ENCODE peak calls at places on chromosome 18, in eight cellular contexts. U is mesenchymal stem cell; S is uterus; R is heart right ventricle; C is GM23248; Y is fibroblast of lung; Z is PC-9; Q is CD8-positive, alpha-beta T cell. A is an unnamed sample. For H3K4me1 and H3K36me3, the result is how much of the 10 kb centered on the place peaks cover.

GRCh38 chr18:12944724-12945123 is 3.1 kb upstream of the SEH1L start:
- DNase-seq in U (no peak), S (no peak), R (peak), C (peak), Y (no peak), Z (no peak), Q (no peak), A (no peak)

GRCh38 chr18:74972354-74972753 is 236.6 kb downstream of the PTGR3 start:
- DNase-seq in U (no peak), S (no peak), R (no peak), C (no peak), Y (no peak), Z (no peak), Q (no peak), A (no peak)

GRCh38 chr18:75009296-75009695 is 199.6 kb downstream of the PTGR3 start:
- DNase-seq in U (no peak), S (no peak), R (no peak), C (no peak), Y (no peak), Z (no peak), Q (no peak), A (no peak)

GRCh38 chr18:11163668-11164067 is 14.3 kb upstream of the PIEZO2 start:
- DNase-seq in U (peak), S (no peak), R (peak), C (no peak), Y (peak), Z (no peak), Q (no peak), A (no peak)

GRCh38 chr18:75754433-75754832 is 326.9 kb upstream of the SMIM21 start:
- DNase-seq in U (no peak), S (no peak), R (no peak), C (no peak), Y (no peak), Z (no peak), Q (no peak), A (no peak)

GRCh38 chr18:80086281-80086680 is 22.8 kb upstream of the ADNP2 start:
- DNase-seq in U (no peak), S (no peak), R (no peak), C (no peak), Y (no peak), Z (no peak), Q (no peak), A (no peak)

GRCh38 chr18:37987901-37988300 is 422.3 kb upstream of the CELF4 start:
- DNase-seq in U (no peak), S (no peak), R (no peak), C (no peak), Y (no peak), Z (no peak), Q (no peak), A (no peak)

GRCh38 chr18:42545825-42546224 is 569.7 kb downstream of the RIT2 start:
- DNase-seq in U (peak), S (no peak), R (no peak), C (peak), Y (peak), Z (no peak), Q (no peak), A (peak)

GRCh38 chr18:67367540-67367939 is 149.0 kb downstream of the DSEL start:
- DNase-seq in U (peak), S (no peak), R (no peak), C (peak), Y (no peak), Z (no peak), Q (no peak), A (no peak)

GRCh38 chr18:69777248-69777647 is 170.4 kb downstream of the CD226 start:
- DNase-seq in U (no peak), S (no peak), R (no peak), C (no peak), Y (no peak), Z (no peak), Q (no peak), A (no peak)

GRCh38 chr18:48493856-48494255 is 45.0 kb upstream of the CTIF start:
- DNase-seq in U (no peak), S (no peak), R (no peak), C (peak), Y (no peak), Z (peak), Q (no peak), A (no peak)

GRCh38 chr18:68219274-68219673 is 495.6 kb downstream of the TMX3 start:
- DNase-seq in U (no peak), S (no peak), R (no peak), C (peak), Y (no peak), Z (no peak), Q (no peak), A (no peak)

GRCh38 chr18:24947521-24948305 is 404.3 kb downstream of the ZNF521 start:
- DNase-seq in U (no peak), S (no peak), R (no peak), C (no peak), Y (peak), Z (no peak), Q (no peak), A (no peak)

GRCh38 chr18:13641551-13642439 is 84.6 kb downstream of the FAM210A start:
- DNase-seq in U (no peak), S (no peak), R (peak), C (no peak), Y (no peak), Z (no peak), Q (no peak), A (no peak)

GRCh38 chr18:48826806-48827205 is 124.0 kb downstream of the SMAD7 start:
- DNase-seq in U (no peak), S (peak), R (no peak), C (no peak), Y (no peak), Z (no peak), Q (no peak), A (peak)

GRCh38 chr18:63088262-63088661 is 231.3 kb downstream of the BCL2 start:
- DNase-seq in U (no peak), S (peak), R (no peak), C (no peak), Y (no peak), Z (no peak), Q (no peak), A (no peak)

GRCh38 chr18:26621161-26622026 is 73.0 kb upstream of the KCTD1 start:
- DNase-seq in U (peak), S (no peak), R (peak), C (peak), Y (peak), Z (no peak), Q (no peak), A (peak)

GRCh38 chr18:8882632-8883408 is 177.5 kb downstream of the MTCL1 start:
- DNase-seq in U (peak), S (no peak), R (no peak), C (peak), Y (peak), Z (peak), Q (no peak), A (no peak)

GRCh38 chr18:57445488-57446319 is 10.5 kb downstream of the ONECUT2 start:
- DNase-seq in U (no peak), S (no peak), R (no peak), C (no peak), Y (no peak), Z (peak), Q (no peak), A (no peak)

GRCh38 chr18:62523255-62523588 is 397 bp downstream of the ZCCHC2 start:
- DNase-seq in U (no peak), S (no peak), R (no peak), C (no peak), Y (no peak), Z (no peak), Q (no peak), A (no peak)

GRCh38 chr18:35580748-35581534 is 599 bp upstream of the GALNT1 start:
- DNase-seq in U (peak), S (peak), R (peak), C (peak), Y (peak), Z (peak), Q (peak), A (peak)

GRCh38 chr18:13254971-13255927 is 36.7 kb downstream of the LDLRAD4 start:
- DNase-seq in U (no peak), S (no peak), R (no peak), C (no peak), Y (no peak), Z (no peak), Q (no peak), A (no peak)

GRCh38 chr18:46542545-46542944 is 114.5 kb downstream of the LOXHD1 start:
- DNase-seq in U (no peak), S (no peak), R (no peak), C (peak), Y (no peak), Z (no peak), Q (no peak), A (no peak)

GRCh38 chr18:79718878-79719477 is 39.4 kb downstream of the CTDP1 start:
- DNase-seq in U (no peak), S (no peak), R (no peak), C (no peak), Y (no peak), Z (no peak), Q (no peak), A (no peak)

GRCh38 chr18:7232218-7232617 is 1.3 kb downstream of the LRRC30 start:
- DNase-seq in U (no peak), S (no peak), R (no peak), C (no peak), Y (no peak), Z (no peak), Q (no peak), A (no peak)

GRCh38 chr18:57004366-57005121 is 142.3 kb upstream of the BOD1L2 start:
- DNase-seq in U (peak), S (no peak), R (no peak), C (peak), Y (peak), Z (peak), Q (no peak), A (no peak)

GRCh38 chr18:28045880-28046279 is 131.1 kb downstream of the CDH2 start:
- DNase-seq in U (no peak), S (no peak), R (no peak), C (peak), Y (no peak), Z (no peak), Q (no peak), A (no peak)

GRCh38 chr18:62070306-62070705 is 116.5 kb downstream of the PIGN start:
- DNase-seq in U (peak), S (no peak), R (no peak), C (no peak), Y (peak), Z (no peak), Q (no peak), A (no peak)

GRCh38 chr18:74271656-74272055 is 20.1 kb downstream of the CYB5A start:
- DNase-seq in U (no peak), S (no peak), R (no peak), C (peak), Y (no peak), Z (no peak), Q (no peak), A (no peak)

GRCh38 chr18:2641638-2642037 is 13.9 kb upstream of the SMCHD1 start:
- DNase-seq in U (peak), S (no peak), R (no peak), C (peak), Y (peak), Z (no peak), Q (no peak), A (no peak)

GRCh38 chr18:48201952-48202898 is 207.0 kb downstream of the ZBTB7C start:
- DNase-seq in U (no peak), S (no peak), R (no peak), C (no peak), Y (no peak), Z (no peak), Q (no peak), A (no peak)

GRCh38 chr18:470661-471501 is 29.6 kb downstream of the COLEC12 start:
- DNase-seq in U (peak), S (no peak), R (no peak), C (peak), Y (peak), Z (no peak), Q (no peak), A (no peak)

GRCh38 chr18:80175451-80176235 is 66.6 kb downstream of the ADNP2 start:
- DNase-seq in U (no peak), S (no peak), R (no peak), C (no peak), Y (no peak), Z (no peak), Q (peak), A (no peak)

GRCh38 chr18:64271264-64271663 is 122.4 kb upstream of the LINC00305 start:
- DNase-seq in U (no peak), S (no peak), R (peak), C (no peak), Y (no peak), Z (no peak), Q (no peak), A (peak)

GRCh38 chr18:78878335-78878734 is 101.3 kb upstream of the SALL3 start:
- DNase-seq in U (no peak), S (no peak), R (no peak), C (no peak), Y (no peak), Z (no peak), Q (no peak), A (no peak)

GRCh38 chr18:27483266-27483665 is 298.2 kb upstream of the CHST9 start:
- DNase-seq in U (no peak), S (no peak), R (no peak), C (no peak), Y (no peak), Z (no peak), Q (no peak), A (peak)

GRCh38 chr18:66676699-66677098 is 72.8 kb upstream of the CDH19 start:
- DNase-seq in U (no peak), S (no peak), R (no peak), C (no peak), Y (no peak), Z (no peak), Q (no peak), A (no peak)

GRCh38 chr18:8357320-8357719 is 251.9 kb upstream of the RAB12 start:
- DNase-seq in U (no peak), S (no peak), R (no peak), C (no peak), Y (no peak), Z (no peak), Q (no peak), A (no peak)

GRCh38 chr18:12338382-12338781 is 30.3 kb downstream of the TUBB6 start:
- DNase-seq in U (no peak), S (no peak), R (no peak), C (no peak), Y (no peak), Z (no peak), Q (no peak), A (no peak)

DNA sequence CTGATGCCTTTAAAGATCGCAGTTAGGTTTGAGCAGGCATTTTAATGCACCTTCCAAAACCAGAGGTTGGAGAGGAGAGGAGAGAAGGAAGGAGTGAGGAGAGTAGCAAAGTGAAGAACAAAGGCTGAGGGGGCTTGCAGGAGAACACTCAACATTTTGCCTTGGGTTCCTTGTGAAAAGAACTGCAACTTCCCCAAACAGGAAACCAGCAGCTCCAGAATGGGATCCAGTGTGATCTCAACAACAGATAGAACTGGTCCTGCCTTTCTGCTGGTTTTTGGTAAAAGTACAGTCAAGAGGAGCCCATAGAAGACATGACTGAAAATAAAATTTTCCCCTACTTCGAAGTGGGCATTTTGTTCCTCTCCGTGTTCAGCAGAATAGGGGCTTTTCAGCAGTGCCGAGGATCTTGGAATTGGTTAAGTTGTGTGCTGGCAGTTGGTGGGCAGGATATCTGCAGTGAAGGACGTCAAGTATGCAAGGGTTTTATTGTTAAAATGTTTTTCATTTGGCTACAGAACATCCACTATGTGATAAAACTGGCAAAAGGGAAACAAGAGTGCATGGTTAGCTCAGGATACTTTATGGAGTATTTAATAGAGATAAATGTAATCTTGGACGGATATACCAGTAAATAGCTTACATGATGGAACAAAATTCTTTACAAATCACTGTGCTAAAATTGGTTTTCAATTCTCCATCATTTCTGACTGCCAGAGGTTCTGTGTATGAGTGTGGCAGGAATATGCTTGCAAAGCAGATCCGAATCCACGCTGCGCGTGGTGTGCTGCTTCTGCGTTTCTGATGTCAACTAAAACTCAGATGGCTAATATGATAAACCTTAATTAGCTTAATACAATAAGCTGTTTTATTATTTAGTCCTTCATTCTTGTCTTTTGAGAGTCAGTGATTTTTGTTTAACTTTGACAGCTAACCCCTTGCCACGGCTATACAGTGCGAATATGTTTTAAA is 1.9 kb downstream of the ZNF532 start:
- DNase-seq in U (no peak), S (no peak), R (no peak), C (no peak), Y (no peak), Z (no peak), Q (no peak), A (no peak)
- H3K4me3 ChIP-seq in U (peak), S (peak), R (peak), C (peak), Y (peak), Z (no peak), Q (no peak), A (no peak)

DNA sequence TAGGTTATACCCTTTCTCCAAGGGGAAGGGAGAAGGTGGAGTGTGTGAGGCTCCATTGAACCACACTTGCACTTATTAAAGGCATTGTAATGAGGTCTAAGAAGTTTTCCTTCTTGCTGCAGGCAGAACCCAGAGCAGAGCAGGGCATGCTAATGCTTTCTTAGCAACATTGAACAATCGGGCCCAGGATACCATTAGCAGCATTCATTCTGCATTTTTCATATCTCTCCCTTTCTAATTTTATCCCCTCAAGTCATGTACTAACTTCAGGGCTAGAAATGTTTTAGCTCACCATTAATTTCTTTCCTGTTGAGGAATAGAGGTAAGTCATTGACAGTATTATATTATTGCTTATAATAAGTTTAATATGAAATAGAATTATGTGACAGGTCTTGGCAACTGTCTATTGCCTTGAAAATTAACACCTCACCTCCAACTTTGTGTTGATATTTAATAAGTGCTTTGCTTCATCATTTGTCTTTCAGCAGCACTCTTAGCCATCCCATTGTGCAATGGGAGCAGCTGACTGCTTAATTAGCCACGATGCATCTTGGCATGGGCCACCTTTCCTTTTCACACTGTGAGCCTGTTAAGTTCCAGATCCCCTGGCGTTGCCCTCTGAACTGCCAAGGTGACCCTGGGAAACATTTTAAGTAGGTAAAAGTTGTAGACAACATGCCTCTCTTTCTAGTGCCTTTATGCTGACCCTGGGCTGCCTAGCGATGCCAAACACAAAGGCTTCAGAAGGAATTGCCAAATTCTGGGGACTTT is 300.8 kb upstream of the MEX3C start:
- DNase-seq in U (no peak), S (no peak), R (peak), C (no peak), Y (no peak), Z (no peak), Q (no peak), A (no peak)
- H3K4me1 ChIP-seq in U (under half), S (under half), R (under half), C (under half), Y (under half), Z (under half), Q (under half), A (under half)

GRCh38 chr18:14900435-14900834 is 152.5 kb downstream of the ANKRD30B start:
- DNase-seq in U (no peak), S (no peak), R (no peak), C (no peak), Y (no peak), Z (no peak), Q (no peak), A (no peak)
- H3K36me3 ChIP-seq in U (under half), S (under half), R (under half), C (under half), Y (under half), Z (under half), Q (under half), A (under half)

DNA sequence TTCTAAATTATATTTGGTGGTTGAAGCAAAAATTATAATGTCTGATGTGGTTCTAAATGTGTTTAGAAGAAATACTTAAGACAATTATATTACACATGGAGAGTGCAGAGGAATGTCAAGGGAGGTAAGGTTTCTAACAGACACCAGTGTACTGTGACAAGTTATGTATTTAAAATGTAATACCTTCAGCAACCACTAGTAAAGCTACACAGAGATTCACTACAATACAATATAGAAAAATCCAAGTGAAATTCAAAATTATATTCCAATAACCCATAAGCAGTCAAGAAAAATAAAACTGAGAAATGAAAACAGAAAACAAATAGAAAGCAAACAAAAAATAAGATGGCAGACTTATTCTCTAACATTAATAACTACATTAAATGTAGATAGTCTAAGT is 249.5 kb upstream of the KLHL14 start:
- DNase-seq in U (no peak), S (no peak), R (no peak), C (no peak), Y (no peak), Z (no peak), Q (no peak), A (no peak)
- H3K4me3 ChIP-seq in U (no peak), S (no peak), R (no peak), C (no peak), Y (no peak), Z (no peak), Q (no peak), A (no peak)

GRCh38 chr18:44758821-44759624 is 78.3 kb downstream of the SETBP1 start:
- DNase-seq in U (no peak), S (no peak), R (no peak), C (no peak), Y (no peak), Z (no peak), Q (no peak), A (no peak)

GRCh38 chr18:44759925-44760342 is 79.2 kb downstream of the SETBP1 start:
- DNase-seq in U (no peak), S (no peak), R (no peak), C (no peak), Y (no peak), Z (no peak), Q (no peak), A (no peak)

GRCh38 chr18:44763327-44763726 is 82.6 kb downstream of the SETBP1 start:
- DNase-seq in U (no peak), S (no peak), R (no peak), C (no peak), Y (no peak), Z (no peak), Q (no peak), A (no peak)

GRCh38 chr18:44764863-44765262 is 84.2 kb downstream of the SETBP1 start:
- DNase-seq in U (no peak), S (no peak), R (no peak), C (peak), Y (no peak), Z (no peak), Q (no peak), A (no peak)

GRCh38 chr18:44761812-44762211 is 81.1 kb downstream of the SETBP1 start:
- DNase-seq in U (no peak), S (no peak), R (no peak), C (no peak), Y (no peak), Z (peak), Q (no peak), A (no peak)
- H3K4me1 ChIP-seq in U (under half), S (under half), R (under half), C (under half), Y (under half), Z (under half), Q (under half), A (under half)